ENCODE peak calls at places on chromosomes 11 and 22, in eight cellular contexts. B is left cardiac atrium, N is cardiac muscle cell, A is AG09319, Y is GM13976, R is GM12865, L is naive B cell, S is dorsolateral prefrontal cortex. I is an unnamed sample.

GRCh38 chr22:33450756-33451155 is 392.6 kb upstream of the SYN3 start:
- DNase-seq in L (no peak), S (no peak), Y (no peak), N (no peak), R (no peak), B (no peak), A (no peak), I (no peak)

GRCh38 chr11:76897233-76897632 is 36.5 kb downstream of the ACER3 start:
- DNase-seq in A (no peak), L (no peak), R (no peak), N (no peak), Y (no peak), B (no peak), S (no peak), I (no peak)

GRCh38 chr11:70226967-70227366 is 23.9 kb downstream of the FADD start:
- DNase-seq in R (no peak), N (no peak), S (no peak), B (no peak), Y (no peak), A (no peak), L (no peak), I (peak)

GRCh38 chr11:86800076-86800955 is at the start of gene PRSS23:
- DNase-seq in N (peak), R (no peak), B (peak), S (no peak), Y (peak), A (peak), L (peak), I (peak)

GRCh38 chr11:128555606-128556005 is 31.8 kb downstream of the ETS1 start:
- DNase-seq in R (no peak), B (no peak), A (no peak), Y (no peak), S (no peak), N (peak), L (no peak), I (no peak)

GRCh38 chr22:48667289-48667688 is 1160.4 kb downstream of the BRD1 start:
- DNase-seq in N (no peak), L (no peak), S (no peak), Y (no peak), R (no peak), A (no peak), B (no peak), I (no peak)

GRCh38 chr22:24482586-24482985 is 12.5 kb upstream of the UPB1 start:
- DNase-seq in S (no peak), Y (no peak), L (no peak), R (no peak), N (peak), A (peak), B (no peak), I (no peak)

GRCh38 chr22:50621491-50621880 is 6.5 kb downstream of the ARSA start:
- DNase-seq in A (no peak), R (peak), N (no peak), B (no peak), Y (peak), L (peak), S (no peak), I (no peak)

GRCh38 chr22:44683237-44683636 is 18.8 kb upstream of the PRR5 start:
- DNase-seq in L (no peak), Y (peak), B (no peak), S (no peak), N (no peak), A (no peak), R (peak), I (no peak)

GRCh38 chr11:23540101-23540561 is 679.9 kb upstream of the CCDC179 start:
- DNase-seq in B (no peak), N (peak), Y (peak), L (peak), S (peak), A (no peak), R (peak), I (no peak)

GRCh38 chr11:27700351-27701261 is at the start of gene BDNF:
- DNase-seq in A (no peak), L (no peak), Y (peak), R (peak), N (peak), B (no peak), S (no peak), I (no peak)

GRCh38 chr11:17434108-17434507 is 42.5 kb downstream of the ABCC8 start:
- DNase-seq in B (no peak), Y (no peak), N (no peak), L (no peak), A (no peak), R (no peak), S (no peak), I (no peak)

GRCh38 chr11:125289419-125290088 is 125.0 kb downstream of the PKNOX2 start:
- DNase-seq in A (no peak), L (no peak), B (no peak), R (no peak), N (peak), Y (no peak), S (no peak), I (no peak)

GRCh38 chr11:12433571-12434061 is 56.2 kb downstream of the PARVA start:
- DNase-seq in L (no peak), Y (no peak), R (no peak), N (peak), B (no peak), A (peak), S (no peak), I (no peak)

GRCh38 chr11:10348650-10349280 is 43.9 kb downstream of the ADM start:
- DNase-seq in L (no peak), A (no peak), S (no peak), N (peak), B (no peak), Y (no peak), R (no peak), I (no peak)

GRCh38 chr11:31295308-31295707 is 74.2 kb downstream of the DCDC1 start:
- DNase-seq in R (no peak), S (no peak), L (no peak), B (no peak), Y (no peak), A (no peak), N (no peak), I (no peak)

GRCh38 chr11:65301491-65302329 is 13.0 kb upstream of the CDC42EP2 start:
- DNase-seq in L (no peak), N (peak), R (no peak), B (peak), A (no peak), Y (no peak), S (no peak), I (peak)

GRCh38 chr11:57190548-57190947 is 8.8 kb downstream of the LRRC55 start:
- DNase-seq in A (no peak), Y (no peak), B (no peak), L (no peak), N (no peak), S (no peak), R (no peak), I (no peak)

GRCh38 chr11:35864131-35864530 is 79.7 kb upstream of the LDLRAD3 start:
- DNase-seq in Y (no peak), N (no peak), S (no peak), R (no peak), A (no peak), L (no peak), B (no peak), I (no peak)

GRCh38 chr22:41770715-41771452 is 29.6 kb upstream of the CCDC134 start:
- DNase-seq in S (no peak), A (no peak), L (no peak), B (no peak), N (no peak), Y (no peak), R (no peak), I (no peak)

GRCh38 chr11:76209671-76209955 is 3.3 kb upstream of the WNT11 start:
- DNase-seq in S (no peak), R (no peak), B (no peak), Y (peak), N (no peak), L (no peak), A (no peak), I (no peak)

GRCh38 chr11:67375320-67376021 is 2.1 kb upstream of the CLCF1 start:
- DNase-seq in R (no peak), N (no peak), A (no peak), L (no peak), B (no peak), Y (no peak), S (no peak), I (no peak)

GRCh38 chr11:83006877-83007330 is 64.8 kb downstream of the RAB30 start:
- DNase-seq in N (no peak), B (no peak), L (no peak), S (no peak), A (no peak), Y (peak), R (peak), I (no peak)

GRCh38 chr11:86787651-86788050 is 12.7 kb upstream of the PRSS23 start:
- DNase-seq in N (no peak), Y (no peak), R (no peak), L (no peak), B (no peak), A (no peak), S (no peak), I (no peak)

GRCh38 chr22:35582861-35583670 is 34.1 kb downstream of the MB start:
- DNase-seq in S (peak), L (peak), B (peak), Y (peak), R (peak), N (peak), A (no peak), I (peak)

GRCh38 chr11:1771700-1772099 is 8.0 kb upstream of the CTSD start:
- DNase-seq in B (no peak), R (no peak), L (no peak), A (no peak), S (peak), Y (no peak), N (peak), I (peak)

GRCh38 chr22:50712341-50713007 is 25.5 kb upstream of the ACR start:
- DNase-seq in N (no peak), A (no peak), B (peak), S (no peak), L (no peak), R (no peak), Y (no peak), I (peak)

GRCh38 chr11:35274909-35275807 is 136.2 kb downstream of the CD44 start:
- DNase-seq in A (no peak), S (peak), R (no peak), N (no peak), L (no peak), B (peak), Y (no peak), I (peak)

GRCh38 chr11:114482114-114482513 is 42.8 kb downstream of the REXO2 start:
- DNase-seq in A (no peak), R (no peak), N (peak), S (no peak), L (no peak), B (no peak), Y (no peak), I (no peak)

GRCh38 chr11:848380-848931 is 5.8 kb downstream of the TSPAN4 start:
- DNase-seq in N (no peak), L (peak), S (no peak), Y (peak), R (peak), B (peak), A (no peak), I (no peak)

GRCh38 chr22:48709976-48710375 is 1117.7 kb downstream of the BRD1 start:
- DNase-seq in A (no peak), Y (no peak), R (no peak), N (no peak), L (no peak), B (no peak), S (no peak), I (no peak)

GRCh38 chr11:119356349-119357031 is 10.0 kb upstream of the MFRP start:
- DNase-seq in R (peak), B (peak), L (peak), Y (peak), A (no peak), N (peak), S (peak), I (peak)

GRCh38 chr11:19240420-19241259 is at the start of gene E2F8:
- DNase-seq in A (peak), N (peak), Y (peak), L (peak), B (peak), S (peak), R (peak), I (peak)

GRCh38 chr11:73139476-73140198 is 2.5 kb downstream of the FCHSD2 start:
- DNase-seq in N (peak), L (no peak), R (no peak), A (no peak), S (no peak), B (no peak), Y (no peak), I (no peak)

GRCh38 chr22:33328789-33329296 is 270.7 kb upstream of the SYN3 start:
- DNase-seq in R (peak), N (peak), B (no peak), A (no peak), S (no peak), L (no peak), Y (no peak), I (no peak)